ENCODE peak calls at places on chromosomes 13 and 19, in six cellular contexts. I is thoracic aorta, X is BE2C, O is mucosa of descending colon, C is A673, G is psoas muscle. B is an unnamed sample.

GRCh38 chr19:39237200-39238184 is 7.3 kb downstream of the IFNL3 start:
- DNase-seq in I (no peak), X (peak), O (peak), C (no peak), G (no peak), B (no peak)

GRCh38 chr13:30639671-30640070 is 22.0 kb downstream of the USPL1 start:
- DNase-seq in I (no peak), X (no peak), O (no peak), C (peak), G (no peak), B (no peak)

GRCh38 chr19:868458-869244 is 9.2 kb downstream of the CFD start:
- DNase-seq in I (no peak), X (no peak), O (no peak), C (no peak), G (no peak), B (no peak)

GRCh38 chr13:68176486-68176885 is 946.4 kb upstream of the PCDH9 start:
- DNase-seq in I (no peak), X (no peak), O (no peak), C (no peak), G (no peak), B (no peak)

GRCh38 chr19:15469513-15470297 is 5.4 kb upstream of the RASAL3 start:
- DNase-seq in I (no peak), X (no peak), O (no peak), C (peak), G (no peak), B (no peak)

GRCh38 chr13:95524270-95524901 is 28.1 kb upstream of the CLDN10 start:
- DNase-seq in I (no peak), X (no peak), O (no peak), C (no peak), G (no peak), B (no peak)

GRCh38 chr19:39053276-39054090 is 21.1 kb upstream of the FBXO27 start:
- DNase-seq in I (no peak), X (no peak), O (peak), C (no peak), G (no peak), B (no peak)

GRCh38 chr13:111645598-111646463 is 325.4 kb downstream of the TEX29 start:
- DNase-seq in I (no peak), X (no peak), O (no peak), C (no peak), G (no peak), B (no peak)

GRCh38 chr19:23285948-23286347 is 35.8 kb upstream of the ZNF724 start:
- DNase-seq in I (no peak), X (no peak), O (no peak), C (no peak), G (no peak), B (no peak)

GRCh38 chr13:105336706-105337582 is 1198.5 kb downstream of the EFNB2 start:
- DNase-seq in I (no peak), X (no peak), O (no peak), C (no peak), G (no peak), B (peak)

GRCh38 chr19:41297628-41298326 is 12.2 kb upstream of the CCDC97 start:
- DNase-seq in I (no peak), X (no peak), O (no peak), C (no peak), G (no peak), B (no peak)

GRCh38 chr19:2723747-2724146 is 2.6 kb upstream of the DIRAS1 start:
- DNase-seq in I (no peak), X (no peak), O (no peak), C (no peak), G (no peak), B (no peak)

GRCh38 chr19:39645800-39646411 is 9.8 kb upstream of the LGALS16 start:
- DNase-seq in I (no peak), X (no peak), O (no peak), C (peak), G (no peak), B (no peak)

GRCh38 chr19:11738746-11739620 is at the start of gene ZNF823:
- DNase-seq in I (peak), X (peak), O (peak), C (peak), G (peak), B (peak)

GRCh38 chr13:21913010-21913409 is 242.1 kb downstream of the FGF9 start:
- DNase-seq in I (no peak), X (no peak), O (no peak), C (peak), G (no peak), B (no peak)

GRCh38 chr13:75226755-75227435 is 255.1 kb downstream of the TBC1D4 start:
- DNase-seq in I (no peak), X (no peak), O (no peak), C (no peak), G (no peak), B (peak)

GRCh38 chr13:45325806-45326205 is 15.2 kb downstream of the TPT1 start:
- DNase-seq in I (peak), X (peak), O (no peak), C (no peak), G (peak), B (peak)

GRCh38 chr19:45499196-45500180 is 1.2 kb downstream of the PPM1N start:
- DNase-seq in I (no peak), X (peak), O (peak), C (peak), G (peak), B (no peak)

GRCh38 chr19:1850809-1851544 is 2.7 kb upstream of the REXO1 start:
- DNase-seq in I (no peak), X (no peak), O (peak), C (no peak), G (peak), B (no peak)

GRCh38 chr19:46328079-46328478 is 18.8 kb upstream of the PPP5C start:
- DNase-seq in I (no peak), X (no peak), O (no peak), C (no peak), G (no peak), B (no peak)

GRCh38 chr19:6731822-6732221 is 5.6 kb downstream of the GPR108 start:
- DNase-seq in I (no peak), X (no peak), O (peak), C (no peak), G (no peak), B (no peak)

GRCh38 chr19:51448745-51449093 is 9.5 kb downstream of the SIGLEC8 start:
- DNase-seq in I (no peak), X (no peak), O (no peak), C (no peak), G (no peak), B (no peak)

GRCh38 chr13:43364210-43365041 is 341.0 kb downstream of the DNAJC15 start:
- DNase-seq in I (no peak), X (peak), O (no peak), C (peak), G (no peak), B (peak)

GRCh38 chr13:27955192-27955591 is 13.9 kb downstream of the CDX2 start:
- DNase-seq in I (no peak), X (no peak), O (no peak), C (no peak), G (no peak), B (no peak)

GRCh38 chr13:33183431-33184130 is 102.0 kb downstream of the STARD13 start:
- DNase-seq in I (no peak), X (no peak), O (no peak), C (no peak), G (no peak), B (peak)

GRCh38 chr19:8240274-8241229 is 31.4 kb downstream of the CERS4 start:
- DNase-seq in I (peak), X (peak), O (peak), C (no peak), G (peak), B (peak)

GRCh38 chr19:11094520-11094894 is 5.2 kb downstream of the LDLR start:
- DNase-seq in I (no peak), X (no peak), O (no peak), C (no peak), G (no peak), B (no peak)

GRCh38 chr13:111948281-111948680 is 118.7 kb upstream of the SOX1 start:
- DNase-seq in I (no peak), X (no peak), O (no peak), C (no peak), G (no peak), B (no peak)

GRCh38 chr13:103386341-103386740 is 320.1 kb upstream of the SLC10A2 start:
- DNase-seq in I (no peak), X (no peak), O (no peak), C (no peak), G (no peak), B (no peak)

GRCh38 chr13:24716011-24716410 is 35.8 kb downstream of the ATP12A start:
- DNase-seq in I (no peak), X (no peak), O (no peak), C (no peak), G (no peak), B (no peak)

GRCh38 chr13:24718192-24718965 is 38.2 kb downstream of the ATP12A start:
- DNase-seq in I (no peak), X (no peak), O (no peak), C (no peak), G (no peak), B (no peak)

GRCh38 chr13:24717217-24717616 is 37.0 kb downstream of the ATP12A start:
- DNase-seq in I (no peak), X (no peak), O (no peak), C (no peak), G (no peak), B (no peak)

GRCh38 chr13:24716446-24716845 is 36.2 kb downstream of the ATP12A start:
- DNase-seq in I (no peak), X (no peak), O (no peak), C (no peak), G (no peak), B (no peak)

GRCh38 chr13:24719139-24719538 is 38.9 kb downstream of the ATP12A start:
- DNase-seq in I (no peak), X (no peak), O (no peak), C (no peak), G (no peak), B (no peak)
- TF ChIP-seq CTCF in I (no peak), X (no peak), O (no peak), C (no peak), G (no peak), B (no peak)

DNA sequence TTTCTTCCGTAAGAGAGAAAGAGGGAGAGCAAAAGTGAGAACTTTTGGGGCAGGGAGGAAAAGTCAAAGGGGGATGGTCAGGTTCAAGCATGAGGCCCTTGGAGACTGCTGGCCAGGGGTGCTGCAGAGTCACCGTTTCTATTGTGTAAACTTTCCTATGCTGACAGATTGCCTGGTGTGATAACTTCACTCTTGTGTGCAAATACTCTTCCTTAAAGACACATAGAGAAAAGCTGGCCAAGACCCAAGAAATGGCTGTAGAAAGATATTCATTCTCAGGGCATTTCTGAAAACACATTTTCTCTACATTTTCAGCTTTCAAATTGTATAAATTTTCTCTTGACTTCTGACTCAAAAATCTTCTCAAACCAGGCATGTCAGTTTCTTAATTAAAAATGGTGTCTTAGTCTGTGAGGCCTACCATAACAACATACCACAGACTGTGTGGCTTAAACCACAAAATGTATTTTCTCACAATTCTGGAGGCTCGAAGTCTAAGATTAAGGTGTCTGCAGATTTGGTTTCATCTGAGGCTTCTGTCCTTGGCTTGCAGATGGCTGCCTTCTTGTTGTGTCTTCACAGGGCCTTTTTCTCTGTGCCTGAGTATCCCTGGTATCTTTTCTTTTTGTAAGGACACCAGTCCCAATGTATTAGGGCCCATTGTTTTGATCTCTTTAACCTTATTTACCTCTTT is 304.5 kb downstream of the KCNRG start:
- DNase-seq in I (no peak), X (no peak), O (no peak), C (no peak), G (no peak), B (peak)
- H3K4me3 ChIP-seq in I (no peak), X (no peak), O (no peak), C (no peak), G (no peak), B (no peak)

GRCh38 chr13:106474906-106475305 is 60.6 kb downstream of the EFNB2 start:
- DNase-seq in I (no peak), X (no peak), O (no peak), C (no peak), G (no peak), B (no peak)

GRCh38 chr13:106473174-106473573 is 62.3 kb downstream of the EFNB2 start:
- DNase-seq in I (no peak), X (peak), O (no peak), C (no peak), G (no peak), B (no peak)

GRCh38 chr13:106472621-106473020 is 62.8 kb downstream of the EFNB2 start:
- DNase-seq in I (no peak), X (no peak), O (no peak), C (no peak), G (no peak), B (no peak)

GRCh38 chr13:106477303-106477702 is 58.2 kb downstream of the EFNB2 start:
- DNase-seq in I (no peak), X (no peak), O (no peak), C (no peak), G (no peak), B (no peak)

DNA sequence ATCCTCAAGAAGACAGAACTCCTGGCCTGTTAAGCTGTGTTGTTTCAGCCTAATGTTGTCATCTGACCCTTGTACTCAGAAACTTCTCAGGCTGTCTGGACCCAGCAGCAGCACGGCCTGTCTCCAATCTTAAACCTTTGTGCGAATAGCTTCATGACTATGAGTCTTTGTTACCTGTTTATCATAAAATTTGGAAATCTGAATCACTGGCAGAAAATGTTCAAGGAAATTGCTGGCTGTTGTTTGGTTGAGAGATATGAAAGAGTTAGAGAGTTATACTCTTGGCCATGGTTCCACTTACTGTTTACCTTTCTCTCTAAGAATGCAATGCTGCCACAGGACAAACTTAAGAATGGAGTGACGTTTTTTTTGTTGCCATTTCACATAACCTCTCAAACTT is 59.6 kb downstream of the EFNB2 start:
- DNase-seq in I (no peak), X (no peak), O (no peak), C (no peak), G (no peak), B (no peak)
- TF ChIP-seq CTCF in I (no peak), X (no peak), O (no peak), C (no peak), G (no peak), B (no peak)

GRCh38 chr13:97223711-97224461 is 1.8 kb downstream of the MBNL2 start:
- DNase-seq in I (no peak), X (peak), O (peak), C (peak), G (no peak), B (peak)

GRCh38 chr13:97224544-97225324 is 2.6 kb downstream of the MBNL2 start:
- DNase-seq in I (no peak), X (no peak), O (peak), C (no peak), G (no peak), B (no peak)

GRCh38 chr13:97226788-97227627 is 4.9 kb downstream of the MBNL2 start:
- DNase-seq in I (no peak), X (no peak), O (peak), C (peak), G (no peak), B (no peak)

GRCh38 chr13:97226013-97226412 is 3.9 kb downstream of the MBNL2 start:
- DNase-seq in I (no peak), X (no peak), O (peak), C (no peak), G (no peak), B (no peak)

DNA sequence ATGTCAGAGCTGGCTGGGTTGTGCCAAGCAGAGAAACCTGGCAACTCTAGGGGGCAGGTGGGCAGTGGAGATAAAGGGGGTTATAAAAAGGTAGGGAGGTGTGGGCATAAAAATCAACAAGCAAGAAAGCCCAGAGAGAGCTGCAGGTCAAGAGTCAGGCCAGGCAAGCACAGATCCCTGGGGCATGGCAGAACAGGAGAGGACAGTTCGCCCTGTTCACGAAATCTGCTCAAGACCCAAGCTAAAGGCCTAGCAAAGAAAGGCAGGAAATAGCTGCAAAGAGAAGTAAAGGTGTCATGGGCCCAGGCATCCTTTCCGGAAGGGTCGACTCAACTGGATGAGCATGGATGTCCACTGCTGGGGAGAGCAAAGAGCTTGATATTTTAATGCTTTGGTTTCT is 3.4 kb downstream of the MBNL2 start:
- DNase-seq in I (no peak), X (no peak), O (peak), C (no peak), G (no peak), B (no peak)
- H3K4me3 ChIP-seq in I (peak), X (peak), O (no peak), C (no peak), G (peak), B (peak)

GRCh38 chr13:36131215-36131930 is at the start of gene DCLK1:
- DNase-seq in I (no peak), X (peak), O (peak), C (peak), G (peak), B (no peak)

GRCh38 chr13:36131931-36132297 is 732 bp upstream of the DCLK1 start:
- DNase-seq in I (no peak), X (no peak), O (peak), C (no peak), G (peak), B (no peak)

GRCh38 chr13:36134632-36135031 is 3.5 kb upstream of the DCLK1 start:
- DNase-seq in I (no peak), X (no peak), O (no peak), C (no peak), G (no peak), B (no peak)

GRCh38 chr13:36135876-36136275 is 4.7 kb upstream of the DCLK1 start:
- DNase-seq in I (no peak), X (no peak), O (no peak), C (no peak), G (no peak), B (no peak)

GRCh38 chr13:36133950-36134349 is 2.8 kb upstream of the DCLK1 start:
- DNase-seq in I (no peak), X (no peak), O (no peak), C (peak), G (no peak), B (no peak)
- TF ChIP-seq CTCF in I (no peak), X (peak), O (no peak), C (peak), G (no peak), B (no peak)

B was measured in AG09309.